ENCODE peak calls at places on chromosomes 5 and 9, in nine cellular contexts. F is mesendoderm; V is CD8-positive, alpha-beta memory T cell; Y is vagina; U is heart right ventricle; O is HCT116; J is neural progenitor cell; C is body of pancreas; K is Caco-2. P is an unnamed sample. For H3K36me3, the result is how much of the 10 kb centered on the place peaks cover.

GRCh38 chr5:17224858-17225436 is 7.5 kb downstream of the BASP1 start:
- DNase-seq in U (no peak), K (no peak), J (no peak), C (no peak), V (no peak), F (no peak), Y (no peak), O (no peak), P (no peak)

GRCh38 chr9:76321185-76321828 is 72.9 kb downstream of the RFK start:
- DNase-seq in F (peak), O (no peak), Y (no peak), C (no peak), U (no peak), K (no peak), V (no peak), J (no peak), P (peak)

GRCh38 chr5:35859101-35859661 is 2.5 kb downstream of the IL7R start:
- DNase-seq in U (no peak), C (no peak), Y (no peak), V (no peak), K (no peak), O (no peak), J (peak), F (no peak), P (peak)

GRCh38 chr5:12959744-12960143 is 984.7 kb downstream of the DNAH5 start:
- DNase-seq in U (no peak), C (no peak), O (no peak), F (no peak), K (no peak), V (no peak), Y (no peak), J (no peak), P (no peak)

GRCh38 chr5:172407241-172407691 is 47.1 kb downstream of the SH3PXD2B start:
- DNase-seq in F (no peak), O (no peak), V (no peak), J (no peak), Y (no peak), K (no peak), C (no peak), U (no peak), P (no peak)

GRCh38 chr5:81789033-81789432 is 38.1 kb upstream of the SSBP2 start:
- DNase-seq in J (no peak), F (peak), O (no peak), C (no peak), K (no peak), U (no peak), V (no peak), Y (no peak), P (peak)

GRCh38 chr5:169944922-169945675 is 35.2 kb downstream of the INSYN2B start:
- DNase-seq in C (no peak), V (no peak), K (no peak), O (no peak), J (no peak), Y (no peak), F (peak), U (no peak), P (no peak)

GRCh38 chr5:21806943-21807342 is 1046.2 kb downstream of the CDH12 start:
- DNase-seq in C (no peak), Y (no peak), O (no peak), F (no peak), J (no peak), U (no peak), V (no peak), K (no peak), P (peak)

GRCh38 chr9:13810510-13810909 is 503.4 kb downstream of the NFIB start:
- DNase-seq in F (no peak), O (no peak), K (no peak), Y (no peak), U (no peak), C (no peak), J (no peak), V (no peak), P (no peak)

GRCh38 chr5:142960309-142960696 is 190.1 kb downstream of the ARHGAP26 start:
- DNase-seq in U (no peak), Y (no peak), C (no peak), J (no peak), K (no peak), F (no peak), V (no peak), O (peak), P (peak)

GRCh38 chr5:93705896-93706295 is 35.5 kb downstream of the POU5F2 start:
- DNase-seq in Y (no peak), K (no peak), F (no peak), J (no peak), C (no peak), O (no peak), V (no peak), U (no peak), P (no peak)

GRCh38 chr5:96595300-96596090 is 66.7 kb upstream of the CAST start:
- DNase-seq in V (no peak), J (no peak), C (no peak), K (no peak), U (no peak), F (peak), O (no peak), Y (no peak), P (peak)

GRCh38 chr5:137616046-137616445 is 116.9 kb upstream of the SPOCK1 start:
- DNase-seq in J (no peak), K (no peak), C (no peak), F (peak), U (no peak), Y (no peak), O (no peak), V (no peak), P (no peak)

GRCh38 chr9:130260816-130261765 is 4.5 kb upstream of the HMCN2 start:
- DNase-seq in U (no peak), Y (no peak), F (no peak), V (no peak), J (no peak), C (no peak), K (no peak), O (no peak), P (no peak)

GRCh38 chr5:154844800-154845199 is 5.6 kb downstream of the FAXDC2 start:
- DNase-seq in Y (no peak), F (no peak), V (no peak), O (no peak), K (no peak), U (no peak), C (no peak), J (no peak), P (no peak)

GRCh38 chr5:77444356-77444755 is 47.8 kb downstream of the WDR41 start:
- DNase-seq in V (no peak), Y (no peak), J (no peak), K (no peak), F (no peak), U (no peak), O (no peak), C (no peak), P (no peak)

GRCh38 chr9:95572370-95573151 is 55.8 kb upstream of the PTCH1 start:
- DNase-seq in O (no peak), V (no peak), C (no peak), F (no peak), U (peak), K (no peak), J (no peak), Y (no peak), P (no peak)

GRCh38 chr5:21709766-21710165 is 1143.4 kb downstream of the CDH12 start:
- DNase-seq in K (no peak), J (no peak), U (no peak), V (no peak), Y (no peak), C (no peak), O (no peak), F (no peak), P (no peak)

GRCh38 chr5:152185547-152186234 is 219.4 kb downstream of the NMUR2 start:
- DNase-seq in U (peak), J (no peak), K (peak), C (no peak), Y (no peak), V (no peak), F (peak), O (no peak), P (no peak)

GRCh38 chr5:53334431-53334941 is 145.9 kb upstream of the FST start:
- DNase-seq in C (no peak), U (no peak), K (no peak), V (no peak), O (no peak), J (no peak), Y (no peak), F (no peak), P (peak)

GRCh38 chr9:15293727-15294405 is 13.2 kb downstream of the TTC39B start:
- DNase-seq in K (no peak), J (no peak), C (no peak), O (no peak), V (no peak), F (no peak), Y (no peak), U (no peak), P (no peak)

GRCh38 chr9:99134893-99135341 is 30.0 kb downstream of the TGFBR1 start:
- DNase-seq in F (no peak), Y (no peak), V (no peak), C (no peak), K (no peak), O (no peak), U (no peak), J (no peak), P (no peak)

GRCh38 chr9:16133556-16134227 is 580.8 kb downstream of the CCDC171 start:
- DNase-seq in J (peak), O (peak), V (no peak), C (peak), Y (no peak), U (peak), F (peak), K (no peak), P (peak)

GRCh38 chr5:172453206-172453985 is 929 bp downstream of the SH3PXD2B start:
- DNase-seq in Y (no peak), V (no peak), C (peak), F (peak), O (peak), K (peak), J (peak), U (no peak), P (no peak)

GRCh38 chr5:10317825-10318682 is 10.4 kb upstream of the CMBL start:
- DNase-seq in O (no peak), K (no peak), V (no peak), C (no peak), J (no peak), Y (no peak), F (no peak), U (no peak), P (peak)

GRCh38 chr9:130308081-130308571 is 42.6 kb downstream of the HMCN2 start:
- DNase-seq in Y (no peak), F (no peak), C (no peak), K (no peak), J (no peak), O (no peak), U (no peak), V (no peak), P (no peak)

GRCh38 chr9:134136117-134136996 is 475 bp downstream of the WDR5 start:
- DNase-seq in F (peak), U (no peak), Y (no peak), O (no peak), J (peak), K (no peak), V (no peak), C (peak), P (no peak)

GRCh38 chr9:107249131-107249533 is 33.9 kb upstream of the RAD23B start:
- DNase-seq in K (peak), Y (no peak), O (no peak), J (peak), U (no peak), F (peak), C (peak), V (no peak), P (peak)

GRCh38 chr9:115808695-115809094 is 344.9 kb upstream of the PAPPA start:
- DNase-seq in V (no peak), O (no peak), Y (no peak), F (no peak), K (no peak), J (no peak), U (no peak), C (no peak), P (peak)

DNA sequence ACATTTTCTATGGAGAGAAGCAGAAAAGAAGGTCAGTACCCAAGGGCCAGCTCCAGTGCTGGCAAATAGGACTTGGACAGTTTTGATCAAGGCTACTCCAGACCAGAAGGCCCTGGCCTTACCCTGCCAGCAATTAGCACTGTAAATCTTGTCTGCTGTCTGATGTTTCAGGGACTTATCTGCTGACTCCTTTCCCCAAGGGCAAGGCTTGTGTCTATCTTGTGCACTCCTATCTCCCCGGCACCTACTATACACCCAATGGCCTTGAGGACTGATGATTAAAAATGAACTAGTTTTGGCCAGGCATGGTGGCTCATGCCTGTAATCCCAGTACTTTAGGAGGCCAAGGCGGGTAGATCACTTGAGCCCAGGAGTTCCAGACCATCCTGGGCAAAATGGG is 37.2 kb downstream of the POLR1E start:
- DNase-seq in V (no peak), O (no peak), K (no peak), J (no peak), Y (no peak), U (no peak), F (no peak), C (no peak), P (no peak)
- H3K36me3 ChIP-seq in V (under half), O (under half), K (under half), J (under half), Y (under half), U (under half), F (under half), C (under half), P (under half)

GRCh38 chr9:81625969-81626368 is 63.4 kb downstream of the TLE1 start:
- DNase-seq in J (no peak), F (no peak), V (no peak), K (no peak), C (no peak), O (no peak), Y (no peak), U (no peak), P (no peak)

GRCh38 chr9:81628897-81629296 is 60.5 kb downstream of the TLE1 start:
- DNase-seq in V (no peak), U (no peak), C (no peak), Y (no peak), F (no peak), J (no peak), O (no peak), K (no peak), P (peak)

GRCh38 chr9:81623778-81624177 is 65.6 kb downstream of the TLE1 start:
- DNase-seq in Y (no peak), K (no peak), V (no peak), J (no peak), O (no peak), C (no peak), F (no peak), U (no peak), P (no peak)

GRCh38 chr9:81627481-81627880 is 61.9 kb downstream of the TLE1 start:
- DNase-seq in K (no peak), U (no peak), F (no peak), J (no peak), O (no peak), C (no peak), Y (no peak), V (no peak), P (no peak)

DNA sequence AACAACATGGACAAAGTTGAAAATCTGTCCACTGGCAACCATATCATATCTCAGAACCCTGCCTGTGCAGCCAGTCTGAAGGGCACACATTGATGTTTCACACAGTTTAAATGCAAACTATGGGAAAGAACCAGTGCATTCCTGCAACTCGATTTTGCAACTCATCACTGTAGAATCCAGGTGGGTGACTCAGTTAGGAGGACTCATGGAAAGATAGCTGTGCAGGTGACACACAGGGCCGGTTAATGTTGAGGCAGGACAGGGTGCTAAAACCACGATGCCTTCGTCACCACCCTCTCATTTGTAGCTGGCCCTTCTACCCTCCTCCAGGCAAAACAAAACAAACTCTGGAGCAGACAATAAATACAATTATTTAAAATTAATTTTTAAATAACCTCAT is 62.8 kb downstream of the TLE1 start:
- DNase-seq in C (no peak), O (peak), Y (no peak), F (peak), U (no peak), V (no peak), J (no peak), K (no peak), P (peak)
- H3K36me3 ChIP-seq in C (under half), O (under half), Y (under half), F (under half), U (under half), V (under half), J (under half), K (under half), P (under half)

GRCh38 chr9:32340401-32340800 is 44.0 kb upstream of the ACO1 start:
- DNase-seq in O (no peak), F (no peak), Y (no peak), J (peak), U (no peak), C (no peak), K (no peak), V (no peak), P (no peak)

GRCh38 chr9:32344551-32345182 is 39.8 kb upstream of the ACO1 start:
- DNase-seq in C (no peak), O (no peak), U (no peak), K (no peak), Y (no peak), F (peak), V (no peak), J (peak), P (no peak)

GRCh38 chr9:32334112-32334511 is 50.3 kb upstream of the ACO1 start:
- DNase-seq in K (no peak), J (no peak), F (no peak), O (no peak), C (no peak), Y (no peak), U (no peak), V (no peak), P (no peak)

GRCh38 chr9:32335127-32335526 is 49.3 kb upstream of the ACO1 start:
- DNase-seq in U (no peak), K (no peak), F (no peak), C (no peak), J (no peak), V (no peak), Y (no peak), O (no peak), P (no peak)

GRCh38 chr9:32339424-32339823 is 45.0 kb upstream of the ACO1 start:
- DNase-seq in F (no peak), J (no peak), V (no peak), C (no peak), O (no peak), Y (no peak), U (no peak), K (no peak), P (peak)
- H3K36me3 ChIP-seq in F (under half), J (under half), V (under half), C (under half), O (under half), Y (under half), U (under half), K (under half), P (under half)

GRCh38 chr9:113541019-113541900 is 77.7 kb downstream of the RGS3 start:
- DNase-seq in O (peak), K (peak), J (peak), V (no peak), Y (no peak), F (peak), C (peak), U (peak), P (peak)
- H3K36me3 ChIP-seq in O (under half), K (under half), J (under half), V (under half), Y (under half), F (under half), C (under half), U (under half), P (under half)

GRCh38 chr9:136331030-136331429 is 3.7 kb downstream of the GPSM1 start:
- DNase-seq in F (no peak), V (no peak), K (no peak), J (no peak), O (no peak), C (no peak), Y (no peak), U (no peak), P (no peak)
- H3K36me3 ChIP-seq in F (under half), V (under half), K (under half), J (under half), O (under half), C (under half), Y (under half), U (under half), P (under half)

P was measured in PC-3.